ENCODE peak calls at places on chromosomes 13 and 19, in six cellular contexts. U, Y, R, T, O and E are unnamed samples.

GRCh38 chr19:3324405-3324856 is 42.0 kb upstream of the NFIC start:
- DNase-seq in U (peak), Y (peak), R (no peak), T (no peak), O (no peak), E (peak)

GRCh38 chr13:110518150-110518525 is 43.4 kb downstream of the RAB20 start:
- DNase-seq in U (no peak), Y (no peak), R (no peak), T (no peak), O (no peak), E (no peak)

GRCh38 chr13:20136781-20137703 is 23.8 kb downstream of the GJA3 start:
- DNase-seq in U (no peak), Y (peak), R (no peak), T (no peak), O (no peak), E (peak)

GRCh38 chr19:18781885-18782527 is 9.1 kb downstream of the COMP start:
- DNase-seq in U (no peak), Y (no peak), R (no peak), T (no peak), O (no peak), E (no peak)

GRCh38 chr19:30906871-30907270 is 442.4 kb downstream of the TSHZ3 start:
- DNase-seq in U (no peak), Y (no peak), R (no peak), T (no peak), O (no peak), E (no peak)

GRCh38 chr13:111217661-111218060 is 102.6 kb downstream of the ARHGEF7 start:
- DNase-seq in U (no peak), Y (no peak), R (no peak), T (no peak), O (no peak), E (no peak)

GRCh38 chr19:49224856-49225255 is 67.3 kb downstream of the TRPM4 start:
- DNase-seq in U (peak), Y (peak), R (no peak), T (no peak), O (peak), E (peak)

GRCh38 chr19:18377026-18377425 is 8.9 kb upstream of the GDF15 start:
- DNase-seq in U (no peak), Y (no peak), R (no peak), T (no peak), O (no peak), E (no peak)

GRCh38 chr13:109743706-109744453 is 42.5 kb downstream of the IRS2 start:
- DNase-seq in U (no peak), Y (no peak), R (peak), T (no peak), O (peak), E (no peak)

GRCh38 chr13:99677388-99677951 is 176.2 kb downstream of the TM9SF2 start:
- DNase-seq in U (no peak), Y (no peak), R (no peak), T (no peak), O (no peak), E (no peak)

GRCh38 chr13:34247596-34247995 is 429.6 kb downstream of the RFC3 start:
- DNase-seq in U (no peak), Y (no peak), R (no peak), T (no peak), O (no peak), E (no peak)

GRCh38 chr13:46332772-46333171 is 54.3 kb downstream of the RUBCNL start:
- DNase-seq in U (no peak), Y (no peak), R (no peak), T (no peak), O (no peak), E (no peak)

GRCh38 chr13:76020421-76020955 is 384.4 kb downstream of the LMO7 start:
- DNase-seq in U (no peak), Y (no peak), R (no peak), T (no peak), O (no peak), E (no peak)

GRCh38 chr19:33794578-33795369 is 1.9 kb upstream of the KCTD15 start:
- DNase-seq in U (no peak), Y (no peak), R (no peak), T (no peak), O (no peak), E (no peak)

GRCh38 chr19:19488041-19488874 is 27.1 kb downstream of the TSSK6 start:
- DNase-seq in U (no peak), Y (no peak), R (no peak), T (no peak), O (no peak), E (peak)

GRCh38 chr13:81283561-81283960 is 942.6 kb upstream of the SPRY2 start:
- DNase-seq in U (no peak), Y (no peak), R (no peak), T (no peak), O (no peak), E (no peak)

GRCh38 chr19:39843919-39844793 is 2.0 kb downstream of the FBL start:
- DNase-seq in U (no peak), Y (peak), R (no peak), T (no peak), O (no peak), E (no peak)

GRCh38 chr13:38417241-38417640 is 67.6 kb downstream of the UFM1 start:
- DNase-seq in U (no peak), Y (no peak), R (no peak), T (no peak), O (no peak), E (no peak)

GRCh38 chr19:38141108-38141507 is 82.9 kb downstream of the DPF1 start:
- DNase-seq in U (no peak), Y (no peak), R (no peak), T (no peak), O (no peak), E (no peak)

GRCh38 chr19:19595171-19595701 is 23.3 kb downstream of the PBX4 start:
- DNase-seq in U (no peak), Y (no peak), R (no peak), T (no peak), O (no peak), E (no peak)

GRCh38 chr13:73388586-73388985 is 329.8 kb downstream of the KLF5 start:
- DNase-seq in U (no peak), Y (no peak), R (no peak), T (no peak), O (no peak), E (no peak)

GRCh38 chr19:30672926-30673325 is 300.7 kb downstream of the ZNF536 start:
- DNase-seq in U (no peak), Y (no peak), R (no peak), T (no peak), O (no peak), E (no peak)

GRCh38 chr19:13104848-13105646 is 2.4 kb upstream of the LYL1 start:
- DNase-seq in U (no peak), Y (no peak), R (no peak), T (no peak), O (no peak), E (no peak)

GRCh38 chr13:95039415-95039814 is 261.8 kb downstream of the ABCC4 start:
- DNase-seq in U (no peak), Y (peak), R (no peak), T (no peak), O (no peak), E (no peak)

GRCh38 chr13:36086117-36086516 is 45.1 kb downstream of the DCLK1 start:
- DNase-seq in U (no peak), Y (no peak), R (no peak), T (no peak), O (peak), E (no peak)

GRCh38 chr19:4575978-4576933 is 16.8 kb upstream of the SEMA6B start:
- DNase-seq in U (no peak), Y (peak), R (no peak), T (no peak), O (no peak), E (peak)
- TF ChIP-seq YY1 in U (no peak), Y (no peak), R (no peak), T (peak), O (peak), E (no peak)

GRCh38 chr13:48978942-48979601 is 3.4 kb downstream of the FNDC3A start:
- DNase-seq in U (no peak), Y (no peak), R (no peak), T (no peak), O (no peak), E (peak)
- TF ChIP-seq YY1 in U (no peak), Y (no peak), R (no peak), T (no peak), O (no peak), E (no peak)

GRCh38 chr13:25733696-25734435 is 317.9 kb downstream of the SHISA2 start:
- DNase-seq in U (no peak), Y (no peak), R (no peak), T (no peak), O (no peak), E (no peak)

GRCh38 chr13:25731037-25731436 is 320.8 kb downstream of the SHISA2 start:
- DNase-seq in U (no peak), Y (no peak), R (no peak), T (no peak), O (no peak), E (no peak)

GRCh38 chr13:25732146-25732865 is 319.5 kb downstream of the SHISA2 start:
- DNase-seq in U (no peak), Y (no peak), R (no peak), T (no peak), O (no peak), E (no peak)

GRCh38 chr13:25731511-25731910 is 320.3 kb downstream of the SHISA2 start:
- DNase-seq in U (no peak), Y (no peak), R (no peak), T (no peak), O (no peak), E (no peak)

GRCh38 chr13:25733061-25733491 is 318.7 kb downstream of the SHISA2 start:
- DNase-seq in U (no peak), Y (no peak), R (no peak), T (no peak), O (no peak), E (no peak)
- TF ChIP-seq YY1 in U (no peak), Y (no peak), R (no peak), T (no peak), O (no peak), E (no peak)

GRCh38 chr19:6576869-6577281 is 14.1 kb downstream of the CD70 start:
- DNase-seq in U (no peak), Y (no peak), R (no peak), T (no peak), O (no peak), E (peak)

GRCh38 chr19:6572217-6572616 is 18.7 kb downstream of the CD70 start:
- DNase-seq in U (no peak), Y (no peak), R (no peak), T (no peak), O (no peak), E (no peak)

GRCh38 chr19:6580313-6580712 is 10.6 kb downstream of the CD70 start:
- DNase-seq in U (peak), Y (no peak), R (no peak), T (no peak), O (no peak), E (no peak)

GRCh38 chr19:6579450-6580178 is 11.3 kb downstream of the CD70 start:
- DNase-seq in U (no peak), Y (no peak), R (no peak), T (no peak), O (no peak), E (no peak)

DNA sequence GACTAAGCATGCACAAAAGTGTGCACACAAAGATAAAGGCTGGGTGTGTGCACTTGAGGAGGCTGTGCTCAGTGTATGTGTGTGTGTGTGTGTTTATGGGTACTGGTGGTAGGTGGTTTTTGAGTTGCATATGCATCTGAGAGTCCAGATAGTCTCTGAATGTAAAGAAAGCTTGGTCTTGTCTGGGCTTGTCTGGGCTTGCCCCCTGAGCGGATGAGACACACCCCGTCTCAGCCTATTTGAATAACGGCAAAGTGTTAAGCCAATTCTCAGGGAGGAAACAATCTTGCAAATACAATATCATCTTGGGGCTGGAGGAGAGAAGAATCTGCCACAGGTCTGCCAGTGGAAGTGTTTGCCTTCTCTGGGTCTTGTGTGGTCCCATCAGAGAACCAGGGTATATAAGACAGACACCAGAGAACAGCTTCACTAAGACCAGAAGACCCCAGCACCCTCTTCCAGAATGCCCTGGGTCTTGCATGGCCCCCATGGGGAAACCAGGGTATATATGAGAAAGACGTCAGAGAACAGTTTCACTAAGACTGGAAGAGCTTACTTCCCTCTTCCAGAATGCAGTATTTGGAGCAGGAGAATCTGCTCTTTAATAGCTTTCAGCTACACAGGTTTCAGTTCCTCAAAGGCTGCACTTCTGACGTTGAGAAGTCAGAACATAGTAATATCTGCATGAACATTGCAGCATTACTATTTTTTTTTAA is 13.4 kb downstream of the CD70 start:
- DNase-seq in U (no peak), Y (no peak), R (no peak), T (peak), O (no peak), E (peak)
- TF ChIP-seq YY1 in U (no peak), Y (no peak), R (no peak), T (peak), O (no peak), E (no peak)